ENCODE peak calls at places on chromosomes 1 and 21, in five cellular contexts. D, L, N, G and M are unnamed samples.

GRCh38 chr21:44024895-44025353 is 12.8 kb downstream of the TRAPPC10 start:
- DNase-seq in D (no peak), L (no peak), N (no peak), G (peak), M (no peak)

GRCh38 chr1:92484472-92485373 is 2.0 kb downstream of the GFI1 start:
- DNase-seq in D (peak), L (peak), N (no peak), G (peak), M (peak)

GRCh38 chr1:98723574-98723973 is 62.1 kb downstream of the SNX7 start:
- DNase-seq in D (no peak), L (no peak), N (no peak), G (no peak), M (no peak)

GRCh38 chr1:26472330-26472900 is at the start of gene HMGN2:
- DNase-seq in D (peak), L (peak), N (peak), G (peak), M (peak)

GRCh38 chr1:9198538-9199361 is 35.8 kb upstream of the H6PD start:
- DNase-seq in D (no peak), L (peak), N (no peak), G (peak), M (no peak)

GRCh38 chr1:233863901-233864545 is 40.5 kb upstream of the SLC35F3 start:
- DNase-seq in D (no peak), L (no peak), N (no peak), G (no peak), M (no peak)

GRCh38 chr1:230169454-230170152 is 102.6 kb downstream of the GALNT2 start:
- DNase-seq in D (no peak), L (no peak), N (no peak), G (no peak), M (peak)

GRCh38 chr1:94106716-94107115 is 14.2 kb downstream of the ABCA4 start:
- DNase-seq in D (no peak), L (no peak), N (no peak), G (no peak), M (no peak)

GRCh38 chr1:225225681-225226080 is 202.2 kb downstream of the LBR start:
- DNase-seq in D (no peak), L (no peak), N (no peak), G (no peak), M (no peak)

GRCh38 chr21:17925900-17926299 is 106.7 kb upstream of the C21orf91 start:
- DNase-seq in D (no peak), L (no peak), N (no peak), G (peak), M (peak)

GRCh38 chr21:46000731-46001641 is 19.4 kb downstream of the COL6A1 start:
- DNase-seq in D (peak), L (no peak), N (no peak), G (no peak), M (no peak)

GRCh38 chr1:25195835-25196234 is 36.5 kb downstream of the SYF2 start:
- DNase-seq in D (no peak), L (no peak), N (no peak), G (no peak), M (no peak)

GRCh38 chr1:57874426-57874825 is 450.6 kb upstream of the DAB1 start:
- DNase-seq in D (no peak), L (no peak), N (no peak), G (no peak), M (no peak)

GRCh38 chr1:166859597-166859996 is 16.5 kb downstream of the TADA1 start:
- DNase-seq in D (no peak), L (no peak), N (no peak), G (no peak), M (no peak)

GRCh38 chr1:87362834-87363426 is 34.2 kb downstream of the LMO4 start:
- DNase-seq in D (no peak), L (no peak), N (no peak), G (no peak), M (no peak)

GRCh38 chr1:203331224-203331623 is 19.7 kb downstream of the FMOD start:
- DNase-seq in D (no peak), L (no peak), N (no peak), G (no peak), M (no peak)

GRCh38 chr1:203325418-203326091 is 20.2 kb downstream of the BTG2 start:
- DNase-seq in D (peak), L (no peak), N (no peak), G (no peak), M (no peak)

GRCh38 chr1:203327684-203328457 is 22.6 kb downstream of the BTG2 start:
- DNase-seq in D (peak), L (peak), N (no peak), G (no peak), M (peak)

GRCh38 chr1:203326830-203327683 is 21.7 kb downstream of the BTG2 start:
- DNase-seq in D (peak), L (peak), N (no peak), G (peak), M (peak)

DNA sequence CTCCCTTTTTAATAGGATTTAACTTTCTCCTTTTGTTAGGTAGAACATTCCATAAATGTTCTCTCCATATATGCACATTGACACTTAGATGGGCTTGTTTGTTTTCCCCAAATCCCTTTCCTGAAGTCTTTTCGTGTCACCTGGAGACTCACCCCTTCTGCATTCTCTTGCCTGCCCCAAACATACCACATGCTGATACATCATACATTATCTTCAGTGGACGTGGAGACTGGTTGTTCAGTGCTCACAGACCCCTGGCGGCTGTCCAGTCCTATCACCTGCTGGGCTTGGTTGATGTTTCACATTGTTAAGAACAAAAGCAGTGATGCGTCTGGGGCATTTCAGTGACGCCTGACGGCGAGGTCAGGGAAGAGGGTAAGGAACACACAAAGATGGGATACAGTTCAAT is 22.2 kb downstream of the FMOD start:
- DNase-seq in D (peak), L (no peak), N (no peak), G (no peak), M (peak)
- TF ChIP-seq CTCF in D (no peak), L (peak), N (no peak), G (no peak), M (peak)

DNA sequence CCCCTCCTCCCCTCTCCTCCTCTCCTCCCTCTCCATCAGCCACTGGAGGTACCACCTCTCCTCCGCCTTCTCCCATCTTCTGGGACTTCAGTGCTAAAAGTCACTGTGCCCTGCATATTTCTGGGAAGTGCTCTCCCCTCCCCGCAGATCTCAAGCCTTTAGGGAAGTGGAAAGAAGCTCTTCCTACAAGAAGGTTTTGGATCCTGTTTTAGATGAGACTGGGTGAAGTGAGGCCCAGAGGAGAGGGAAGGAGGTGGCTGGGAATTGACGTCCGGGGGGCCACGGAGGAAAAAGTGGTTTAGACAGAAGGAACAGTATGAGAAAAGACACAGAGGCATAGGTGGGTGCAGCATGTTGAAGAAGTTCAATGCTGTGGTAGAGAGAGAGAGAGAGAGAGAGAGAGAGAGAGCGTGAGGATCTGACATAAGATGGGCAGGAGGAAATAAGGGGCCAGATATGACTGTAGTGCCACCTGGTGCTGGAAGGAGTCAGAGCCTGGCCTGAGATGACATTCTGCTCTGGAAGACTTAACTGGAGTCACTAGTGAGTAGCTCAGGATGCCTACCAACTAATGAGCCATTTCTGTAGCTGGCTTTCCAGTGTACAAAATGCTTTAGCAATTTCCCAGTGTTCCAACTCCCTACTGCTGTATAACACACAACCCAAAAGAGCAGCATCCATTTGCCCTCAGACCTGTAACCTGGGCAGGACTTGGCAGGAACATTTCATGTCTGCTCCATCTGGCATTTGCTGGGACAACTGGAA is 16.7 kb upstream of the ZSCAN20 start:
- DNase-seq in D (peak), L (no peak), N (peak), G (peak), M (peak)
- TF ChIP-seq CTCF in D (peak), L (peak), N (peak), G (peak), M (peak)

DNA sequence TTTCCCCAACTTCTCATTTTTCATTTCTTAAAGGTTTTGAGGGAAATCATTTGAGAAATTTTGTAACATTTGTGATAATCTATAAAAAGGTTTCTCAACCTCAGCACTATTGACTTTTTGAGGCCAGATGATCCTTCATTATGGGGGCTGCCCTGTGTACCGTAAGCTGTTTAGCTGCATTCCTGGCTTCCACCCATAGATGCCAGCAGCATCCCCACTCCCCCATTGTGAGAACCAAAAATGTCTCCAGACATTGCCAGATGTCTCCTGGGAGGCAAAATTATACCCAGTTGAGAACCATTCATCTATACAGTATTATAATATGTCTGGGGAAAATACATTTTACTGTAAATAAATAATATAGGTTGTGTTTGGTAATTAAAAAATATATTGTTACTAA is 146.0 kb downstream of the PBX1 start:
- DNase-seq in D (no peak), L (no peak), N (no peak), G (peak), M (no peak)
- TF ChIP-seq CTCF in D (no peak), L (peak), N (peak), G (no peak), M (no peak)

DNA sequence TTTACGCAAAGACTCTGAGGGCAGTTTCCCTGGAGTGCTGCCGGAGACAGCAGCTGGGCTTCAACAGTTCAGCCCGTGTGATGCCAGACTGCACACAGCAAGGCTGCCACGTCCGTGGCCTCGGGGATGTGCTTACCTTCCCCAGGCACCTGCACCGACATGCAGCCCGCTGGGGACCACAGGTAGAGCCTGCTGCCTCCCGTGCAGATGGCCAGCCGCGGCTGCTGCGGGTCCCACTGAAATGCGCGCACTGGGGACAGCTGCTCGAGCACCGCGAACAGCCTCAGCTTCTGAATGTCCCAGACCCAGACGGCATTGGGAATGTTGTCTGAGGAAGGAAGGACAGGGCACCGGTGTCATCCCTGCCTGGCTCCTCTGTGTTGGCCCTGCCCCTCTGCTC is 6.5 kb downstream of the TPRG1L start:
- DNase-seq in D (no peak), L (no peak), N (no peak), G (no peak), M (no peak)
- TF ChIP-seq CTCF in D (no peak), L (no peak), N (no peak), G (no peak), M (no peak)

DNA sequence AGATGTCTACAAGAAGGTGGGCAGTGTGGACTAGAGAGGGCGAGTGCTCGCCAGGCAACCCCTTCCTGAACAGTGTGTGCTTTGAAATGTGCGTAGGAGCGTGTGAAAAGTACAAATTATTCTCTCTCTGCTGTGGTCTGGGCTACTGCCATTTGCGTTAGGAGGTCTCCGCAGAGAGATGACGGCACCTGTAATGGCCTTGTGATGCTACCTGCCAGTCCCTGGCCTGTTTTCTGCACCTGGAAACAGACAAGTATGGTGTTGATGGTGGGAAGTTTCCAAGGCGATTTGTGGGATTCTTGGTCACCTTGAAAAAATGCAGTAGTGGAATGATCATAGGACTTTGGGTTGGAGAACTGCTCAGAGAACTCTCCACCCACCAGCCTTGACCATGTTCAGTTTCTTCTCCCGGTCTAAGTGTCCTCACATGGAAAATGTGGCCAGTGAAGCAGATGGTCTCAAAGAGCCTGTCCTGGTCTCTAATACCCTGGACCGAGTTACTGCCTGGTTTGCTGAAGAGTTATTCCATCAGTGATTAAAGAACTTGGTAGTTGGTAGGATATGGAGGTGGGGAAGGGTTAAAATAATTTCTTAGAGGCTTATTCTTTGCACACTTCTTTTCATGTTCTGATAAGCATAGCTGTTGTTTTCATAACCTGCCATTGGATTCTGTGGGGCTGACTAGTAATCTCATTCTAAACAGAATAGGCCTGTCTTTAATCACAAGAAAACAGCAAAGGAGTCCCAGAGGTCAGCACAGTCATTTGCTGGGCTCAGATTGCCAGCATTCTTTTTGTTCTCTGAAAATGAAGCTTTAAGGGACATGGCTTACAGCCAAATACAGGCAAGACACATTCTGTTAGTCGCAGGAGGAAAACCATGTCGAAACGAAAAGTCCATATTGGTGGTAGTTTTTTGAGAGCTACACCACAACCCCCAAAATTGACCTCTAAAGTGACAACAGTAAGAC is 74.7 kb downstream of the MRPS6 start:
- DNase-seq in D (no peak), L (no peak), N (no peak), G (no peak), M (no peak)
- TF ChIP-seq CTCF in D (no peak), L (no peak), N (no peak), G (no peak), M (no peak)

GRCh38 chr1:66761273-66761672 is 9.0 kb downstream of the DYNLT5 start:
- DNase-seq in D (no peak), L (no peak), N (no peak), G (no peak), M (no peak)
- TF ChIP-seq CTCF in D (no peak), L (no peak), N (peak), G (no peak), M (no peak)

DNA sequence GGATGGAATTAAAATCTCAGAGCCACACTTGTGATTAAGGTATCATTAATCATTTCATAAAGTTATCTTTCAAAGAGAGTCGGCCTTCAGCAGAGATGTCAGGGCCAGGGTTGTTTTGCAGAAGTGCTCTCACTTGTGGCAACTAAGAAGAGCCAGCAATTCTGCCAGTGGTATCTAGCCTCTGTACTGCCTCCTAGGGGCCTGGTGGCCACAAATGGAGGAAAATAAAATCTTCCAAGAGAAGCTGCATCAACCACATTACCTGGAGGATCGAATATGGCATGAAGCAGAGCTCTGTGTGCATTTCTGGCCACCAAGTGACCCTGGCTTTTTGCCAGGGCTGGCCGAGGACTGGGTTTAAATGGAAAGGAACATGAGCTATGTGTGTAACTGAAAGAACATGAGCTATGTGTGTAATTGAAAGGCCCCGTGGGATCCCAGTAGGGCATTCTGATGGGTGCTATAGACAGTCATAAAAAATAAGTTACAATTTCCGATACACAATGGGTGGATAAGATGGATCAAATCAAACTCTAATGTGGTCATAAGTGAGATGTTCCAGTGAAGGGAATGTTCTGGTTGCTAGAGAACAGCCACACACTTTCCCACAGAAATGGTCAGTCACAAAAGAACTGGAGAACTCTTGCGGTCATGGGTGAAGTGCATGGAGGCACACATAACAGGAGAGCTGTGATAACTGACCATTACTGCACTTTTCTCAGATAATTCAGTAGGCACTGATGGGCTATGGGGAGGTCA is 335.8 kb downstream of the CAMTA1 start:
- DNase-seq in D (peak), L (no peak), N (no peak), G (no peak), M (no peak)
- TF ChIP-seq CTCF in D (no peak), L (peak), N (no peak), G (peak), M (no peak)